ENCODE peak calls at places on chromosomes 13 and 19, in four cellular contexts. N is NCI-H1092, J is omental fat pad, W is adrenal gland. E is an unnamed sample.

GRCh38 chr13:98888222-98888889 is 89.5 kb downstream of the DOCK9 start:
- DNase-seq in N (no peak), J (no peak), W (no peak), E (no peak)

GRCh38 chr13:37775871-37776270 is 93.7 kb downstream of the TRPC4 start:
- DNase-seq in N (no peak), J (no peak), W (no peak), E (no peak)

GRCh38 chr19:29329460-29330134 is 116.6 kb upstream of the UQCRFS1 start:
- DNase-seq in N (no peak), J (no peak), W (peak), E (no peak)

GRCh38 chr19:18208098-18208951 is 4.5 kb upstream of the RAB3A start:
- DNase-seq in N (no peak), J (peak), W (peak), E (no peak)

GRCh38 chr13:59728896-59729545 is 434.7 kb downstream of the DIAPH3 start:
- DNase-seq in N (no peak), J (no peak), W (no peak), E (no peak)

GRCh38 chr13:53201454-53202225 is 173.0 kb downstream of the OLFM4 start:
- DNase-seq in N (peak), J (no peak), W (peak), E (no peak)

GRCh38 chr13:40662866-40663265 is 3.6 kb downstream of the FOXO1 start:
- DNase-seq in N (no peak), J (no peak), W (no peak), E (no peak)

GRCh38 chr19:17526922-17527321 is 15.5 kb downstream of the PGLS start:
- DNase-seq in N (no peak), J (no peak), W (no peak), E (no peak)

GRCh38 chr19:38617764-38618589 is at the start of gene MAP4K1:
- DNase-seq in N (no peak), J (no peak), W (peak), E (no peak)

GRCh38 chr13:53165201-53165600 is 136.6 kb downstream of the OLFM4 start:
- DNase-seq in N (no peak), J (no peak), W (no peak), E (no peak)

GRCh38 chr19:3658004-3658822 is 31.6 kb upstream of the CACTIN start:
- DNase-seq in N (no peak), J (no peak), W (no peak), E (no peak)